ENCODE peak calls at places on chromosomes 3 and 15, in eight cellular contexts. F is mammary epithelial cell; N is activated T-cell treated with anti-CD3 and anti-CD28 coated beads, Interleukin-2, amount 50 U/mL, for 48 hours; P is nephron progenitor cell; A is Daoy; Y is T follicular helper cell; I is substantia nigra; B is CD8-positive, alpha-beta T cell. D is an unnamed sample.

GRCh38 chr3:71229905-71230657 is 353.4 kb downstream of the FOXP1 start:
- DNase-seq in P (no peak), B (peak; percentile 23), Y (no peak), N (no peak), A (no peak), I (no peak), F (no peak), D (no peak)

GRCh38 chr3:177610677-177611654 is 413.7 kb upstream of the TBL1XR1 start:
- DNase-seq in A (peak; percentile 21), Y (peak; percentile 6), I (no peak), B (peak; percentile 39), N (no peak), F (no peak), P (no peak), D (peak; percentile 76)

GRCh38 chr3:178777718-178778411 is 241.6 kb downstream of the KCNMB2 start:
- DNase-seq in P (no peak), N (no peak), I (no peak), A (peak; percentile 81), B (no peak), Y (no peak), F (peak; percentile 86), D (no peak)

GRCh38 chr3:136152963-136153362 is 43.2 kb downstream of the MSL2 start:
- DNase-seq in B (no peak), P (no peak), Y (no peak), F (no peak), I (no peak), A (no peak), N (no peak), D (no peak)

GRCh38 chr15:42139596-42139995 is 16.8 kb downstream of the PLA2G4F start:
- DNase-seq in A (no peak), Y (no peak), B (no peak), I (no peak), F (no peak), P (no peak), N (no peak), D (no peak)

GRCh38 chr3:126811530-126811929 is 107.5 kb downstream of the CHCHD6 start:
- DNase-seq in B (no peak), I (no peak), A (no peak), F (no peak), P (no peak), N (no peak), Y (no peak), D (no peak)

GRCh38 chr15:77104155-77104554 is 33.2 kb upstream of the TSPAN3 start:
- DNase-seq in P (no peak), I (no peak), N (no peak), A (no peak), B (no peak), Y (no peak), F (no peak), D (no peak)

GRCh38 chr3:172352786-172353185 is 95.5 kb downstream of the GHSR start:
- DNase-seq in N (no peak), F (no peak), P (no peak), B (no peak), I (no peak), A (no peak), Y (no peak), D (no peak)

GRCh38 chr3:140128217-140129137 is 193.5 kb downstream of the CLSTN2 start:
- DNase-seq in F (peak; percentile 8), P (peak; percentile 46), B (no peak), N (peak; percentile 19), I (peak; percentile 4), A (peak; percentile 64), Y (no peak), D (peak; percentile 77)

GRCh38 chr3:136651585-136651984 is 100.6 kb downstream of the STAG1 start:
- DNase-seq in A (no peak), F (no peak), Y (no peak), I (no peak), N (no peak), B (no peak), P (no peak), D (no peak)

GRCh38 chr3:71652786-71653419 is 69.4 kb upstream of the FOXP1 start:
- DNase-seq in A (peak; percentile 53), B (no peak), I (no peak), Y (no peak), N (peak; percentile 41), F (peak; percentile 29), P (no peak), D (peak; percentile 1)

GRCh38 chr15:74322558-74323180 is 44.8 kb downstream of the CYP11A1 start:
- DNase-seq in A (peak; percentile 80), I (peak; percentile 4), N (peak; percentile 76), P (peak; percentile 80), B (peak; percentile 65), F (peak; percentile 32), Y (peak; percentile 25), D (peak; percentile 70)

GRCh38 chr15:50049871-50050270 is 69.2 kb downstream of the ATP8B4 start:
- DNase-seq in I (no peak), B (no peak), Y (no peak), N (no peak), A (no peak), F (no peak), P (no peak), D (no peak)

GRCh38 chr3:130929827-130930226 is 35.9 kb downstream of the ATP2C1 start:
- DNase-seq in A (no peak), I (no peak), F (no peak), B (no peak), N (no peak), P (no peak), Y (no peak), D (no peak)

GRCh38 chr3:27449530-27450150 is 34.5 kb downstream of the SLC4A7 start:
- DNase-seq in Y (no peak), B (no peak), N (no peak), F (no peak), A (no peak), P (no peak), I (no peak), D (no peak)